ENCODE peak calls at places on chromosomes 12 and 14, in four cellular contexts. L is SK-N-SH, H is K562, U is breast epithelium. K is an unnamed sample.

GRCh38 chr14:105939810-105940508 is 413.6 kb downstream of the TMEM121 start:
- DNase-seq in U (no peak), L (no peak), H (no peak), K (peak)

GRCh38 chr12:106629797-106630669 is 47.2 kb downstream of the RFX4 start:
- DNase-seq in H (no peak), L (peak), U (no peak), K (no peak)

GRCh38 chr12:62919827-62920226 is 15.1 kb downstream of the PPM1H start:
- DNase-seq in L (no peak), U (no peak), H (no peak), K (no peak)

GRCh38 chr12:12432373-12432772 is 75.5 kb downstream of the BORCS5 start:
- DNase-seq in L (no peak), U (no peak), H (no peak), K (no peak)

GRCh38 chr14:34562776-34563150 is 23.3 kb upstream of the EAPP start:
- DNase-seq in H (no peak), U (no peak), L (no peak), K (no peak)

GRCh38 chr12:107684990-107685359 is 624 bp upstream of the PWP1 start:
- DNase-seq in H (peak), L (peak), U (no peak), K (no peak)

GRCh38 chr12:62260733-62261683 is 804 bp downstream of the USP15 start:
- DNase-seq in U (no peak), H (peak), L (peak), K (no peak)

GRCh38 chr14:31425905-31426304 is 5.6 kb upstream of the HEATR5A start:
- DNase-seq in H (no peak), U (no peak), L (no peak), K (no peak)

GRCh38 chr14:99430491-99430890 is 50.2 kb downstream of the SETD3 start:
- DNase-seq in L (no peak), U (peak), H (peak), K (peak)

GRCh38 chr14:91946313-91947195 is 940 bp downstream of the FBLN5 start:
- DNase-seq in U (no peak), H (no peak), L (no peak), K (no peak)

GRCh38 chr12:113899042-113899843 is 66.9 kb downstream of the RBM19 start:
- DNase-seq in U (no peak), L (no peak), H (no peak), K (no peak)

GRCh38 chr12:46005151-46005797 is 14.9 kb upstream of the SCAF11 start:
- DNase-seq in H (no peak), U (no peak), L (peak), K (no peak)

GRCh38 chr12:29640589-29641345 is 143.0 kb downstream of the TMTC1 start:
- DNase-seq in U (no peak), H (no peak), L (no peak), K (no peak)

GRCh38 chr14:88323520-88324199 is 591 bp upstream of the KCNK10 start:
- DNase-seq in U (no peak), L (peak), H (no peak), K (peak)

GRCh38 chr12:4286771-4287317 is 13.3 kb downstream of the CCND2 start:
- DNase-seq in U (no peak), H (no peak), L (no peak), K (no peak)

GRCh38 chr12:122753213-122753571 is 568 bp downstream of the DENR start:
- DNase-seq in U (no peak), L (no peak), H (no peak), K (no peak)

GRCh38 chr14:99744873-99745224 is 48.4 kb upstream of the EML1 start:
- DNase-seq in U (no peak), L (no peak), H (no peak), K (no peak)

GRCh38 chr12:131356485-131356884 is 354.4 kb upstream of the SFSWAP start:
- DNase-seq in L (no peak), H (no peak), U (no peak), K (no peak)

GRCh38 chr14:89155491-89155890 is 261.5 kb downstream of the FOXN3 start:
- DNase-seq in L (no peak), H (no peak), U (no peak), K (no peak)

GRCh38 chr12:25322918-25323773 is 72.4 kb upstream of the KRAS start:
- DNase-seq in L (no peak), U (no peak), H (no peak), K (no peak)

GRCh38 chr12:43848786-43849185 is 12.9 kb downstream of the TMEM117 start:
- DNase-seq in H (no peak), L (no peak), U (no peak), K (no peak)

GRCh38 chr12:54988402-54989054 is 4.0 kb upstream of the TESPA1 start:
- DNase-seq in U (peak), L (no peak), H (peak), K (peak)

GRCh38 chr12:30753233-30753632 is 1.5 kb downstream of the CAPRIN2 start:
- DNase-seq in U (no peak), H (peak), L (peak), K (no peak)

GRCh38 chr14:65258391-65258790 is 154.1 kb upstream of the FUT8 start:
- DNase-seq in L (no peak), U (no peak), H (no peak), K (no peak)

GRCh38 chr12:67618303-67618702 is 30.2 kb upstream of the DYRK2 start:
- DNase-seq in U (no peak), L (no peak), H (no peak), K (no peak)

GRCh38 chr12:8018666-8019581 is 13.6 kb upstream of the FOXJ2 start:
- DNase-seq in L (peak), H (peak), U (no peak), K (no peak)

GRCh38 chr12:50642755-50643154 is 121.1 kb upstream of the ATF1 start:
- DNase-seq in U (no peak), L (no peak), H (no peak), K (no peak)

GRCh38 chr12:34606749-34607519 is 584.6 kb downstream of the ALG10 start:
- DNase-seq in L (peak), U (peak), H (no peak), K (peak)

GRCh38 chr12:124861898-124862676 is 1.6 kb downstream of the SCARB1 start:
- DNase-seq in L (no peak), H (no peak), U (no peak), K (no peak)

GRCh38 chr12:91355150-91356006 is 172.8 kb upstream of the DCN start:
- DNase-seq in U (peak), H (peak), L (peak), K (peak)

GRCh38 chr12:43312991-43313505 is 239.0 kb downstream of the ADAMTS20 start:
- DNase-seq in U (no peak), L (no peak), H (no peak), K (no peak)

GRCh38 chr12:91866566-91866965 is 279.1 kb downstream of the BTG1 start:
- DNase-seq in U (no peak), L (no peak), H (no peak), K (no peak)

GRCh38 chr14:64838656-64839055 is 41.1 kb downstream of the SPTB start:
- DNase-seq in H (no peak), L (no peak), U (no peak), K (no peak)

GRCh38 chr14:20376071-20376588 is 32.7 kb downstream of the PARP2 start:
- DNase-seq in U (no peak), H (no peak), L (no peak), K (no peak)

GRCh38 chr14:29773990-29774389 is 153.7 kb downstream of the PRKD1 start:
- DNase-seq in U (no peak), H (no peak), L (no peak), K (no peak)

GRCh38 chr12:110932048-110932447 is 11.7 kb upstream of the MYL2 start:
- DNase-seq in H (no peak), L (peak), U (no peak), K (no peak)

GRCh38 chr12:6771091-6771495 is 1.2 kb upstream of the LAG3 start:
- DNase-seq in U (no peak), L (no peak), H (no peak), K (no peak)
- TF ChIP-seq POLR2AphosphoS5 in U (no peak), L (no peak), H (no peak), K (peak)

DNA sequence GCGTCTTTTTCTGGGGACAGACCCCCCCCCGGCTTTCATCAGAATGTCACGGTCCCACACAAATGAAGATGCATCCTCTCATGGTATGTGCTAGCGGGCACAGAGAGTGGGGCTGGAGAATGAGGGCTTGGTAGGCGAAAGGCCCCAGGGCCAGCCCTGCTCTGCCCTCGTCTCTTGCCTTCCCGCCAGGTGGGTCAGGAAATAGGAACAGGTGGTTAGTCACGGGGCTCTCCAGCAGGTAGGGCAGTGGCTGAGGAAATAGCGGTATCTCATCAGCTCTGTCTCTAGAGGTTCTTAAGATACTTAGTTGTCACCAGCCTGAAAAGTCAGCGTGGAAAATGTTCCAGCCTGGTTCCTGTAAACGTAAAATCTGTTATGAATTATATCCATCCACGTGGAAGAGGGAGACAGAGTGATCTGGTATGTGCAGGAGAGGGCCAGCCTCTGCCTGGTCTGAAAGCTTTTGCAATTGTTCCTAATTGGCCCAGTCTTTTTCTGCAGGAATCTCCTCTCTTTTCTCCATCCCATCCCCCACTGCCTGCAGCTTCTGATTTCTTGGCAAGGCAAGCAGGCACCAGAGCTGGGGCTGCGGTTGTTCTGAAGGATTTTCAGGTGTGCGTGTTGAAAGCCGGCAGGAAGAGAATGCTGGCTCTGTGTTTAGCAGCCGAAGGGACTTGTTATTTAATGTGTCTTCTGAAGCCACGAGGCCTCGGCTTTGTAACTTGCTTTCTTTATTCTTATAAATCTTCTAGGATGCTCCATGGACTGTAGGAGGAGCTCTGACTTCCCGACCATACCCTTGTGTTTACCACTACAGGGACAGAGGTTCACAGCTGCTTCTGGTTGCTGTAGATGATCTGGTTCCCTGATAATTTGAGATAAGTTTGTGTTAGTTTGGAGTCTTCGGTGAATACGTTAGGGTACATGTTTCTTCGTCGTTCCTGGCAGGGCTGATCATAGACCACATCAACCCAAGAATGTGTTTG is 131.1 kb downstream of the CACNA1C start:
- DNase-seq in H (no peak), U (no peak), L (peak), K (no peak)
- TF ChIP-seq POLR2AphosphoS5 in H (no peak), U (no peak), L (no peak), K (no peak)

DNA sequence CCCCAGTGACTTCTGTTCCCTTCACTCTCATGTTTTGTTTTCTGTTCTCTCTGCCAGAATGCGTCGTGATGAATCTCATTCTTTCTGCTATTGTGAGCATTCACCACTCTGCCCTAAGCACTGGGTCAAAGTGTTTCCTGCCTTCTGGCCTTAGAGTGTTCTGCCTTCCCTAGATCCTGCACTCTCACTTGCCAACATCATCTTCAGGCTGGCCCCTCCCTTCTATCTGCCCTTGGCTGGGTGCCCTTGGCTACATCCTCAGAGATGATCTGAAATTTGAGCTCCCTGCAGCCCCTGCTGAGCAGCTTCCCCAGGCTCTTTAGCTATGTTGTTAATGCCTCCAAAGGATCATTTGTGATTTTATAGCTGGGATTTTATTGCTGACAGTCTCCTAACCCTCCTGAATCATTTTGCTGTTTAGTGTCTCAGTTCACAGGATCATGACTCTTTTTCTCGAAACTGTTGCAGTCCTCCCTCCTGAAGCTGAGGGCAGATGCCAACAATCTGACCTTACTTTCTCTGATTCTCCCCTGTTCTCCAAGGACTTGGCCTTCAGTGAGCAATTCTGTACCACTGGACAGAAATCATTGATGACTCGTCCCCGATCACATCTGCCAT is 4.5 kb downstream of the DHRS2 start:
- DNase-seq in L (peak), U (no peak), H (no peak), K (no peak)
- TF ChIP-seq POLR2AphosphoS5 in L (no peak), U (no peak), H (no peak), K (peak)

DNA sequence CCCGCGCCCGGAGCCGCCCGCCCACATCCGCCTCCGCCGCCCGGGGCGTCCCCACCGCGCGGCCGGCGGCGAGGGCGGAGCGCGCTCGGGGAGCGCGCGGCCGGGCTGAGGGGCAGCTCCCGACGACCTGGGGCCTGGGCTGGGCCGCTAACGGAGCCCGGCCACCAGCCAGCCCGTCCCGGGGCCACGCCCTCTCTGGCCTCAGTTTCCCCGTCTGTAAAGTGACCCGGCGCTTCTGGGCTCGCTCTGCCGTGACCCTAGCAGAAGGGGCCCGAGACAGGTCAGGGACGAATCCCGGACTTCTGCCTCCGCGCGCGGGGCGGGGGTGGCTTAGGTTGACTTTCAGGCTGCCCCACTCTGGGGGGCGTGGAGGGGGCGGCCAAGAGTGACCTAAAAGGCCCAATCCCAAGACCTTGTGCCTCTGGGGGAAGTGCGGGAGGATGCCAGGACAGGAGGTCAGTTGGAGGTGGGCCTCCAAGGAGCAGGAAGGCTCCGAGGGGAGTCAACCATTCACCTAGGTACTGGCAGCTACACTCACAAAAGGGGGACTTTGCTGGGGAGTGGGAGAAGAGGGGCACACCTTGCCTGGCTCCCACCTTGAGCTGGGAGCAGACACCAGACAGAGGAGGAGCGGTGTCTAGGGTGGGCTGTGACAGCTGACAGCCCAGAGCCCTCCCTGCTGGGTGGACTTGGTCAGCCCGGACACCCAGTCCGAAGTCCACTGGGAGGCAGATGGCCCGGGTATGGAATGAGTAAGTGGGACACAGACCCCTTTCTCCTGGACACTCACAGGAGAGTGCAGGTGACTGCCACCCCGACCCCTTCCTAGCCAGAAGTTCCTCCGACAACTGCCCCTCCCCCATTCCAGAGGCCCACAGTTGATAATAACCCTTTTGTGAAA is 483 bp upstream of the AKT1 start:
- DNase-seq in H (no peak), U (no peak), L (peak), K (peak)
- TF ChIP-seq POLR2AphosphoS5 in H (peak), U (no peak), L (peak), K (peak)

GRCh38 chr14:103721334-103722120 is 5.9 kb downstream of the ZFYVE21 start:
- DNase-seq in U (no peak), L (no peak), H (no peak), K (no peak)
- TF ChIP-seq POLR2AphosphoS5 in U (no peak), L (no peak), H (no peak), K (no peak)

GRCh38 chr12:65823481-65824313 is 586 bp upstream of the HMGA2 start:
- DNase-seq in L (peak), H (no peak), U (no peak), K (peak)
- TF ChIP-seq POLR2AphosphoS5 in L (no peak), H (no peak), U (no peak), K (no peak)

GRCh38 chr14:73762375-73762822 is 48.2 kb upstream of the PNMA1 start:
- DNase-seq in U (no peak), H (no peak), L (no peak), K (no peak)

GRCh38 chr14:73763396-73763795 is 49.2 kb upstream of the PNMA1 start:
- DNase-seq in L (no peak), H (no peak), U (no peak), K (peak)

GRCh38 chr14:73761621-73762355 is 47.6 kb upstream of the PNMA1 start:
- DNase-seq in U (no peak), L (no peak), H (no peak), K (no peak)

GRCh38 chr14:73764406-73764805 is 50.2 kb upstream of the PNMA1 start:
- DNase-seq in H (no peak), U (no peak), L (no peak), K (no peak)

DNA sequence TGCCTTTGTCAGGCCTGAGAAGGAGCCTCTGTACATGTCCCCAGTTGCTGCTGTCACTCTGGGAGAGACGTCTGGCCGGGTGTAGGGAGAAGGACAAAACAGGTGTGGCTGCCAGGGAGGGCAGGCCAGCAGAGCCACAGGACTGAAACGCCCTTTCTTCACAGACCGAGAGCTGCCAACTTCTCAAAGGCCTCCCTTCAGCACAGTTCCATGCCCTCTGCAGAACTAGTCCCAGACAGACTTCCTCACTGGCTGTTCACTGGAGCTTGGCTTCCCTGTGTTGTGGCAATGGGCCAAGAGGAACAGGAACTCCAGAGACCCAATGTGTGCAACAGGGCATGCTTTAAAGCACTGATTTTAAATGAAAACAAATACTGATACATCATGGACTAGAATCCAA is 50.7 kb upstream of the PNMA1 start:
- DNase-seq in U (no peak), L (no peak), H (no peak), K (peak)
- TF ChIP-seq POLR2AphosphoS5 in U (no peak), L (no peak), H (no peak), K (peak)

GRCh38 chr12:109914461-109914860 is 14.4 kb downstream of the TCHP start:
- DNase-seq in H (no peak), U (no peak), L (no peak), K (peak)

GRCh38 chr12:109919466-109919865 is 19.4 kb downstream of the TCHP start:
- DNase-seq in L (peak), H (no peak), U (no peak), K (no peak)

GRCh38 chr12:109916045-109916444 is 16.0 kb downstream of the TCHP start:
- DNase-seq in U (no peak), H (no peak), L (no peak), K (peak)

GRCh38 chr12:109912790-109913189 is 12.7 kb downstream of the TCHP start:
- DNase-seq in U (no peak), H (no peak), L (peak), K (no peak)

DNA sequence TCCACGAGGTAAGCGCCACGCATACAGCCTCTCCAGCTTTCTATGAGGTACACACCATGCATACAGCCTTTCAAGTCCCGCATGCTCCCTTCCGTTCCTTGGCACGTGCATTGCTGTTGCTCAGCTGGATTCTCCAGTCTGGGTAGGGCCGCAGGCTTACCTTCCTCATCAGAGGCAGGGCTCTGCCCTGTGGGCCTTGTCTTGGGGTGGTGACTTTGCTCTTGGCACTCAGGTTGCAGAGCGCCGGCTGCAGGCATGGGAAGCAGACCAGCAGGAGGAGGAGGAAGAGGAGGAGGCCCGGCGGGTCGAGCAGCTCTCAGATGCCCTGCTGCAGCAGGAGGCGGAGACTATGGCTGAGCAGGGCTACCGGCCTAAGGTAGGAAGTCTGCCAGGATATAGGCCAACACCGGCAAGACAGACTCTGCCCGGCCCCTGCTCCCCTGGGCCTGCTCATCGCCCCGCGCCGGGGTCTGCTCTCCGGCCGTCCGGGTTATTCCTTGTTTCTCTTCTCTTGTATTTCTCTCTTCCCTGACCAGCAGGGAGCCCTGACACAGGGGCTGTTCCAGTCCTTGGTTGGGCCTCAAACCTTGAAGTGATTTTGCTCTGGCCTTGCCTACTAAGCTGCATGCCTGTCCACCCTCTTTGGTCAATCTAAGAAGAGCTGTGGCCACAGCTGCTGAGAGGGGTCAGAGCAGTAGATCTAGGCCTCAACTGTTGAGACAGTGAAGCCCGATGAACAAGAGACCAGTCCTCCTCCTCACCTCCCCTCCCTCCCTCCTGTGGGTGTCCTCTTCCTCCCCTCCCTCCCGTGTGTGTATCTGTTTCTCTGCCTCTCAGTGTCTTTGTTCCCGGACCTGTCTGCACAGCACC is 15.3 kb downstream of the TCHP start:
- DNase-seq in H (no peak), L (no peak), U (no peak), K (peak)
- TF ChIP-seq POLR2AphosphoS5 in H (no peak), L (no peak), U (peak), K (peak)

K was measured in spleen.